ENCODE peak calls at places on chromosomes 1 and 21, in six cellular contexts. One of them, this sample, is unnamed.

GRCh38 chr1:234956821-234957329 is 171.8 kb downstream of the TOMM20 start:
- DNase-seq in CD4-positive, CD25-positive, alpha-beta regulatory T cell: no peak
- DNase-seq in GM23248: no peak
- DNase-seq in tibial artery: no peak
- DNase-seq in ovary: no peak
- DNase-seq in neuronal stem cell: peak; percentile 51
- DNase-seq in this sample: no peak

GRCh38 chr1:52904590-52905375 is 16.8 kb downstream of the ECHDC2 start:
- DNase-seq in CD4-positive, CD25-positive, alpha-beta regulatory T cell: peak; percentile 56
- DNase-seq in GM23248: peak; percentile 57
- DNase-seq in tibial artery: no peak
- DNase-seq in ovary: no peak
- DNase-seq in neuronal stem cell: no peak
- DNase-seq in this sample: no peak

GRCh38 chr1:101235241-101235695 is 1.6 kb upstream of the S1PR1 start:
- DNase-seq in CD4-positive, CD25-positive, alpha-beta regulatory T cell: no peak
- DNase-seq in GM23248: peak; percentile 1
- DNase-seq in tibial artery: no peak
- DNase-seq in ovary: no peak
- DNase-seq in neuronal stem cell: no peak
- DNase-seq in this sample: no peak

GRCh38 chr21:39847877-39848276 is 19.4 kb upstream of the PCP4 start:
- DNase-seq in CD4-positive, CD25-positive, alpha-beta regulatory T cell: no peak
- DNase-seq in GM23248: no peak
- DNase-seq in tibial artery: no peak
- DNase-seq in ovary: no peak
- DNase-seq in neuronal stem cell: no peak
- DNase-seq in this sample: no peak

GRCh38 chr1:161499099-161500078 is 5.9 kb upstream of the FCGR2A start:
- DNase-seq in CD4-positive, CD25-positive, alpha-beta regulatory T cell: no peak
- DNase-seq in GM23248: no peak
- DNase-seq in tibial artery: no peak
- DNase-seq in ovary: no peak
- DNase-seq in neuronal stem cell: no peak
- DNase-seq in this sample: no peak

GRCh38 chr1:58911841-58912553 is 128.2 kb upstream of the JUN start:
- DNase-seq in CD4-positive, CD25-positive, alpha-beta regulatory T cell: no peak
- DNase-seq in GM23248: no peak
- DNase-seq in tibial artery: no peak
- DNase-seq in ovary: no peak
- DNase-seq in neuronal stem cell: no peak
- DNase-seq in this sample: no peak

GRCh38 chr1:78070758-78071157 is 25.0 kb downstream of the GIPC2 start:
- DNase-seq in CD4-positive, CD25-positive, alpha-beta regulatory T cell: peak; percentile 14
- DNase-seq in GM23248: peak; percentile 95
- DNase-seq in tibial artery: no peak
- DNase-seq in ovary: no peak
- DNase-seq in neuronal stem cell: no peak
- DNase-seq in this sample: no peak

GRCh38 chr21:18041012-18041411 is 203.6 kb upstream of the CHODL start:
- DNase-seq in CD4-positive, CD25-positive, alpha-beta regulatory T cell: peak; percentile 7
- DNase-seq in GM23248: no peak
- DNase-seq in tibial artery: no peak
- DNase-seq in ovary: no peak
- DNase-seq in neuronal stem cell: no peak
- DNase-seq in this sample: no peak

GRCh38 chr1:6599141-6599975 is 3.3 kb downstream of the KLHL21 start:
- DNase-seq in CD4-positive, CD25-positive, alpha-beta regulatory T cell: peak; percentile 86
- DNase-seq in GM23248: peak; percentile 48
- DNase-seq in tibial artery: no peak
- DNase-seq in ovary: no peak
- DNase-seq in neuronal stem cell: no peak
- DNase-seq in this sample: peak; percentile 28

GRCh38 chr21:30233228-30233627 is 17.3 kb upstream of the CLDN8 start:
- DNase-seq in CD4-positive, CD25-positive, alpha-beta regulatory T cell: no peak
- DNase-seq in GM23248: no peak
- DNase-seq in tibial artery: no peak
- DNase-seq in ovary: no peak
- DNase-seq in neuronal stem cell: no peak
- DNase-seq in this sample: no peak

GRCh38 chr21:30233636-30234035 is 17.7 kb upstream of the CLDN8 start:
- DNase-seq in CD4-positive, CD25-positive, alpha-beta regulatory T cell: no peak
- DNase-seq in GM23248: no peak
- DNase-seq in tibial artery: no peak
- DNase-seq in ovary: no peak
- DNase-seq in neuronal stem cell: no peak
- DNase-seq in this sample: no peak

GRCh38 chr21:30234643-30235042 is 18.7 kb upstream of the CLDN8 start:
- DNase-seq in CD4-positive, CD25-positive, alpha-beta regulatory T cell: no peak
- DNase-seq in GM23248: peak; percentile 86
- DNase-seq in tibial artery: no peak
- DNase-seq in ovary: no peak
- DNase-seq in neuronal stem cell: no peak
- DNase-seq in this sample: no peak

GRCh38 chr21:30234050-30234449 is 18.2 kb upstream of the CLDN8 start:
- DNase-seq in CD4-positive, CD25-positive, alpha-beta regulatory T cell: no peak
- DNase-seq in GM23248: no peak
- DNase-seq in tibial artery: no peak
- DNase-seq in ovary: no peak
- DNase-seq in neuronal stem cell: no peak
- DNase-seq in this sample: no peak

GRCh38 chr21:30232011-30232410 is 16.1 kb upstream of the CLDN8 start:
- DNase-seq in CD4-positive, CD25-positive, alpha-beta regulatory T cell: no peak
- DNase-seq in GM23248: peak; percentile 26
- DNase-seq in tibial artery: no peak
- DNase-seq in ovary: no peak
- DNase-seq in neuronal stem cell: no peak
- DNase-seq in this sample: no peak
- H3K9me3 ChIP-seq in CD4-positive, CD25-positive, alpha-beta regulatory T cell: no peaks in the 10 kb centered on the region
- H3K9me3 ChIP-seq in GM23248: no peaks in the 10 kb centered on the region
- H3K9me3 ChIP-seq in tibial artery: no peaks in the 10 kb centered on the region
- H3K9me3 ChIP-seq in ovary: no peaks in the 10 kb centered on the region
- H3K9me3 ChIP-seq in neuronal stem cell: no peaks in the 10 kb centered on the region
- H3K9me3 ChIP-seq in this sample: no peaks in the 10 kb centered on the region

DNA sequence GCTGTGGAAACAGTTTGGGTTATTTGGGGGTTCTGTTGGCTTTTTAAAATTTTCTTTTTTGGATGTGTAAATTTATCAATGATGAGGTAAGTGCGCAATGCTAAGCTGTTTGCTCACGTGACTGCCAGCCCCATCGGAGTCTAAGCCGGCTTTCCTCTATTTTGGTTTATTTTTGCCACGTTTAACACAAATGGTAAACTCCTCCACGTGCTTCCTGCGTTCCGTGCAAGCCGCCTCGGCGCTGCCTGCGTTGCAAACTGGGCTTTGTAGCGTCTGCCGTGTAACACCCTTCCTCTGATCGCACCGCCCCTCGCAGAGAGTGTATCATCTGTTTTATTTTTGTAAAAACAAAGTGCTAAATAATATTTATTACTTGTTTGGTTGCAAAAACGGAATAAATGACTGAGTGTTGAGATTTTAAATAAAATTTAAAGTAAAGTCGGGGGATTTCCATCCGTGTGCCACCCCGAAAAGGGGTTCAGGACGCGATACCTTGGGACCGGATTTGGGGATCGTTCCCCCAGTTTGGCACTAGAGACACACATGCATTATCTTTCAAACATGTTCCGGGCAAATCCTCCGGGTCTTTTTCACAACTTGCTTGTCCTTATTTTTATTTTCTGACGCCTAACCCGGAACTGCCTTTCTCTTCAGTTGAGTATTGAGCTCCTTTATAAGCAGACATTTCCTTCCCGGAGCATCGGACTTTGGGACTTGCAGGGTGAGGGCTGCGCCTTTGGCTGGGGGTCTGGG is 3.2 kb downstream of the OLIG2 start:
- DNase-seq in CD4-positive, CD25-positive, alpha-beta regulatory T cell: peak; percentile 46
- DNase-seq in GM23248: peak; percentile 48
- DNase-seq in tibial artery: no peak
- DNase-seq in ovary: no peak
- DNase-seq in neuronal stem cell: no peak
- DNase-seq in this sample: no peak
- H3K9me3 ChIP-seq in CD4-positive, CD25-positive, alpha-beta regulatory T cell: no peaks in the 10 kb centered on the region
- H3K9me3 ChIP-seq in GM23248: no peaks in the 10 kb centered on the region
- H3K9me3 ChIP-seq in tibial artery: no peaks in the 10 kb centered on the region
- H3K9me3 ChIP-seq in ovary: no peaks in the 10 kb centered on the region
- H3K9me3 ChIP-seq in neuronal stem cell: peaks cover 12% of the 10 kb centered on the region
- H3K9me3 ChIP-seq in this sample: no peaks in the 10 kb centered on the region

GRCh38 chr21:7952648-7953047 is 2568.7 kb upstream of the TPTE start:
- DNase-seq in CD4-positive, CD25-positive, alpha-beta regulatory T cell: no peak
- DNase-seq in GM23248: no peak
- DNase-seq in tibial artery: no peak
- DNase-seq in ovary: no peak
- DNase-seq in neuronal stem cell: no peak
- DNase-seq in this sample: no peak

GRCh38 chr21:7953058-7953457 is 2568.3 kb upstream of the TPTE start:
- DNase-seq in CD4-positive, CD25-positive, alpha-beta regulatory T cell: no peak
- DNase-seq in GM23248: no peak
- DNase-seq in tibial artery: no peak
- DNase-seq in ovary: no peak
- DNase-seq in neuronal stem cell: no peak
- DNase-seq in this sample: no peak

GRCh38 chr21:7951854-7952519 is 2569.4 kb upstream of the TPTE start:
- DNase-seq in CD4-positive, CD25-positive, alpha-beta regulatory T cell: no peak
- DNase-seq in GM23248: no peak
- DNase-seq in tibial artery: no peak
- DNase-seq in ovary: no peak
- DNase-seq in neuronal stem cell: no peak
- DNase-seq in this sample: no peak

DNA sequence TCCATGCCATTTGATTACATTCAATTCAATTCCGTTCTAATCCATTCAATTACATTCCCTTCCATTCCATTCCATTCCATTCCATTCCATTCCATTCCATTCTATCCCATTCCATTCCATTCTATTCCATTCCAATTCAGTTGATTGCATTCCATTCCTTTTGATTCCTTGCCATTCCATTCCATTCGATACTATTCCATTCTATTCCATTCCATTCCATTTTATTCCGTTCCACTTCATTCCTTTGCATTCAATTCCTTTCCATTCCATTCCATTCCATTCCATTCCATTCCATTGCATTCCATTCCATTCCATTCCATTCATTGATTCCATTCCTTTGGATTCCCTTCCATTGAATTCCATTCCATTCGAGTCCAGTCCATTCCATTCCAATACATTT is 2574.0 kb upstream of the TPTE start:
- DNase-seq in CD4-positive, CD25-positive, alpha-beta regulatory T cell: no peak
- DNase-seq in GM23248: no peak
- DNase-seq in tibial artery: no peak
- DNase-seq in ovary: no peak
- DNase-seq in neuronal stem cell: no peak
- DNase-seq in this sample: no peak
- H3K9me3 ChIP-seq in CD4-positive, CD25-positive, alpha-beta regulatory T cell: peaks cover 98% of the 10 kb centered on the region
- H3K9me3 ChIP-seq in GM23248: peaks cover 36% of the 10 kb centered on the region
- H3K9me3 ChIP-seq in tibial artery: peaks cover 92% of the 10 kb centered on the region
- H3K9me3 ChIP-seq in ovary: peaks cover 48% of the 10 kb centered on the region
- H3K9me3 ChIP-seq in neuronal stem cell: peaks cover 51% of the 10 kb centered on the region
- H3K9me3 ChIP-seq in this sample: peaks cover 66% of the 10 kb centered on the region

GRCh38 chr21:14075346-14076142 is 135.2 kb downstream of the LIPI start:
- DNase-seq in CD4-positive, CD25-positive, alpha-beta regulatory T cell: no peak
- DNase-seq in GM23248: no peak
- DNase-seq in tibial artery: no peak
- DNase-seq in ovary: no peak
- DNase-seq in neuronal stem cell: no peak
- DNase-seq in this sample: no peak
- H3K9me3 ChIP-seq in CD4-positive, CD25-positive, alpha-beta regulatory T cell: no peaks in the 10 kb centered on the region
- H3K9me3 ChIP-seq in GM23248: no peaks in the 10 kb centered on the region
- H3K9me3 ChIP-seq in tibial artery: peaks cover 8% of the 10 kb centered on the region
- H3K9me3 ChIP-seq in ovary: no peaks in the 10 kb centered on the region
- H3K9me3 ChIP-seq in neuronal stem cell: peaks cover 18% of the 10 kb centered on the region
- H3K9me3 ChIP-seq in this sample: no peaks in the 10 kb centered on the region

DNA sequence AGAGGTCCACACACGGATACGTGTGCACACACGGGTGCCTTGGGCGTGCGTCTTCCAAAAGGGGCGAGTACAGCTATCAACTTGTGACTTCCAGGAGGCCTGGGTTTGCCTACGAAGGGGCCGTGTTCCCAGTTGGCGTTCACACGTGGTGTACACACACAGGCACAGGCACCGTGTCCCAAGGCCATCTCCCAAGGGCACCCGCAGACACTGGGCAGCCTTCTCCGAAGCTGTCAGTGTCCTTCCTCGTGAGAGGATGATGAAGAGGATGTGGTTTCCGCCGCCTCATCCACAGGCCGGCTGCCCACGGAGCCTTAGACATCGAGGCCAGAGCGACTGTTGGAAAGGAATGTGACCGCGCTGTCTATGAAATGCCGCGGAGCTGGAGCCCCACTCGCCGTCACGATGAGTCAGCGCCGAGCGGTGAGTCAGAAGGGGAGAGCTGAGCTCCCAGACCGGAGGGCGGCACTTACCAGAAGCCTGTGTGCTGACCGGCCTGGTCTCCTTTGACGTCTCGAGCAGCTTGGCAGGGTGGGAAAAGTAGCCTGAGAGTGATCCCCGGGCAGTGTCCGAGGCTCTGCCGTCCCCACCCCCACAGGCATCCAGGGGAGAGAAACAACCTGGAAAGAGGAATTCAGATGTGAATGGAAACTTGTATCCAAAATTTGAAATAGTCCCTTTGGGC is 141.4 kb upstream of the ARHGEF16 start:
- DNase-seq in CD4-positive, CD25-positive, alpha-beta regulatory T cell: peak; percentile 4
- DNase-seq in GM23248: peak; percentile 100
- DNase-seq in tibial artery: peak; percentile 98
- DNase-seq in ovary: peak; percentile 94
- DNase-seq in neuronal stem cell: peak; percentile 67
- DNase-seq in this sample: no peak
- H3K9me3 ChIP-seq in CD4-positive, CD25-positive, alpha-beta regulatory T cell: peaks cover 12% of the 10 kb centered on the region
- H3K9me3 ChIP-seq in GM23248: no peaks in the 10 kb centered on the region
- H3K9me3 ChIP-seq in tibial artery: no peaks in the 10 kb centered on the region
- H3K9me3 ChIP-seq in ovary: no peaks in the 10 kb centered on the region
- H3K9me3 ChIP-seq in neuronal stem cell: peaks cover 2% of the 10 kb centered on the region
- H3K9me3 ChIP-seq in this sample: peaks cover 4% of the 10 kb centered on the region

GRCh38 chr1:49416758-49417157 is 607.0 kb downstream of the AGBL4 start:
- DNase-seq in CD4-positive, CD25-positive, alpha-beta regulatory T cell: no peak
- DNase-seq in GM23248: no peak
- DNase-seq in tibial artery: no peak
- DNase-seq in ovary: no peak
- DNase-seq in neuronal stem cell: no peak
- DNase-seq in this sample: no peak
- H3K9me3 ChIP-seq in CD4-positive, CD25-positive, alpha-beta regulatory T cell: no peaks in the 10 kb centered on the region
- H3K9me3 ChIP-seq in GM23248: peaks cover 3% of the 10 kb centered on the region
- H3K9me3 ChIP-seq in tibial artery: no peaks in the 10 kb centered on the region
- H3K9me3 ChIP-seq in ovary: no peaks in the 10 kb centered on the region
- H3K9me3 ChIP-seq in neuronal stem cell: no peaks in the 10 kb centered on the region
- H3K9me3 ChIP-seq in this sample: no peaks in the 10 kb centered on the region

GRCh38 chr1:111062624-111063023 is 77.3 kb downstream of the DRAM2 start:
- DNase-seq in CD4-positive, CD25-positive, alpha-beta regulatory T cell: no peak
- DNase-seq in GM23248: no peak
- DNase-seq in tibial artery: no peak
- DNase-seq in ovary: no peak
- DNase-seq in neuronal stem cell: no peak
- DNase-seq in this sample: no peak
- H3K9me3 ChIP-seq in CD4-positive, CD25-positive, alpha-beta regulatory T cell: peaks cover 20% of the 10 kb centered on the region
- H3K9me3 ChIP-seq in GM23248: no peaks in the 10 kb centered on the region
- H3K9me3 ChIP-seq in tibial artery: peaks cover 12% of the 10 kb centered on the region
- H3K9me3 ChIP-seq in ovary: peaks cover 4% of the 10 kb centered on the region
- H3K9me3 ChIP-seq in neuronal stem cell: no peaks in the 10 kb centered on the region
- H3K9me3 ChIP-seq in this sample: no peaks in the 10 kb centered on the region

DNA sequence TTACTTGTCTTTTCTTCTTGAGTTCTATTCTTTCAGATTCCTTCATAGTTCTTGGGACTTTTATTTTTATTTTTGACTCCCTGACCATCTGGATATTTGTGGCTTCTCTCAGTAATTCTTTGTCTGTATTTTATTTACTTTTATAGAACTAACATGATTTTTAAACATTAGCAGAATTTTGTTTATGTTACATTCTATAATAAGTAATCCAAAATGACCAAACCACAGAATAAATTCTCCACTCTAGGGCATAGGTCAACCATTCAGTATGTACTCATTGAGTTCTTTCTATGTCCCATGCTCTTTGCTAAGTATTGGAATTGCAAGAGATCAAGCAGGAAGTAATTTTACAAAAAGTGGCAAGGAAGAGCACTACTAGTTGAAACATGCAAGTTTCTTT is 969.0 kb downstream of the TTLL7 start:
- DNase-seq in CD4-positive, CD25-positive, alpha-beta regulatory T cell: no peak
- DNase-seq in GM23248: no peak
- DNase-seq in tibial artery: no peak
- DNase-seq in ovary: no peak
- DNase-seq in neuronal stem cell: no peak
- DNase-seq in this sample: no peak
- H3K9me3 ChIP-seq in CD4-positive, CD25-positive, alpha-beta regulatory T cell: no peaks in the 10 kb centered on the region
- H3K9me3 ChIP-seq in GM23248: no peaks in the 10 kb centered on the region
- H3K9me3 ChIP-seq in tibial artery: no peaks in the 10 kb centered on the region
- H3K9me3 ChIP-seq in ovary: no peaks in the 10 kb centered on the region
- H3K9me3 ChIP-seq in neuronal stem cell: no peaks in the 10 kb centered on the region
- H3K9me3 ChIP-seq in this sample: no peaks in the 10 kb centered on the region

This sample was measured in T-helper 17 cell.